ENCODE peak calls at places on chromosomes 7 and 10, in ten cellular contexts. C is suprapubic skin, P is HCT116, E is transverse colon, V is SK-N-SH, K is spleen, L is prostate gland, R is HL-60, J is HepG2, N is GM23338. A is an unnamed sample.

GRCh38 chr10:24822557-24822956 is 98.9 kb upstream of the ARHGAP21 start:
- DNase-seq in R (no peak), N (no peak), K (no peak), P (no peak), E (no peak), V (no peak), C (no peak), J (no peak), L (no peak), A (no peak)

GRCh38 chr10:86179961-86180360 is 186.6 kb downstream of the GRID1 start:
- DNase-seq in V (no peak), K (peak), C (peak), E (no peak), N (no peak), R (no peak), L (no peak), J (no peak), P (no peak), A (no peak)

GRCh38 chr10:3776796-3777571 is 8.0 kb downstream of the KLF6 start:
- DNase-seq in V (no peak), C (no peak), R (no peak), P (peak), E (peak), K (no peak), N (no peak), J (peak), L (peak), A (peak)

GRCh38 chr10:77901743-77902142 is 24.8 kb downstream of the DLG5 start:
- DNase-seq in J (no peak), V (no peak), L (no peak), E (no peak), K (no peak), R (no peak), P (no peak), N (no peak), C (no peak), A (no peak)

GRCh38 chr7:28767356-28767755 is 190.8 kb downstream of the TRIL start:
- DNase-seq in N (no peak), J (no peak), E (no peak), K (no peak), R (no peak), V (no peak), C (no peak), P (no peak), L (no peak), A (no peak)

GRCh38 chr7:113783403-113783802 is 135.4 kb downstream of the PPP1R3A start:
- DNase-seq in E (no peak), N (no peak), V (no peak), L (no peak), R (no peak), J (no peak), C (no peak), K (no peak), P (no peak), A (no peak)

GRCh38 chr7:1112625-1113547 is 25.0 kb downstream of the GPER1 start:
- DNase-seq in J (no peak), L (no peak), C (no peak), K (peak), V (no peak), E (no peak), N (no peak), R (no peak), P (no peak), A (no peak)

GRCh38 chr7:68700414-68700813 is 897.9 kb upstream of the AUTS2 start:
- DNase-seq in P (no peak), C (no peak), N (no peak), J (no peak), K (no peak), L (no peak), V (no peak), R (no peak), E (no peak), A (no peak)

GRCh38 chr7:109549461-109549860 is 979.8 kb downstream of the DNAJB9 start:
- DNase-seq in R (no peak), P (no peak), E (no peak), C (no peak), J (no peak), V (no peak), K (no peak), L (no peak), N (no peak), A (no peak)

GRCh38 chr10:25875555-25876165 is 58.4 kb upstream of the MYO3A start:
- DNase-seq in K (peak), N (peak), E (peak), C (peak), R (peak), V (peak), P (peak), J (peak), L (peak), A (peak)

GRCh38 chr7:128112781-128113221 is 81.6 kb upstream of the LRRC4 start:
- DNase-seq in N (no peak), V (peak), K (peak), J (no peak), P (no peak), E (peak), L (no peak), C (no peak), R (no peak), A (no peak)

GRCh38 chr7:42099837-42100508 is 137.0 kb downstream of the GLI3 start:
- DNase-seq in P (no peak), C (no peak), N (no peak), J (no peak), V (no peak), K (no peak), L (no peak), E (no peak), R (peak), A (no peak)
- H3K27ac ChIP-seq in P (no peak), C (peak), N (no peak), J (no peak), V (no peak), K (no peak), L (no peak), E (no peak), R (no peak), A (no peak)

GRCh38 chr7:76351372-76351771 is 7.4 kb downstream of the YWHAG start:
- DNase-seq in R (no peak), E (no peak), L (no peak), C (no peak), V (no peak), K (no peak), J (no peak), N (no peak), P (no peak), A (no peak)
- TF ChIP-seq POLR2AphosphoS5 in R (peak), E (no peak), L (no peak), C (no peak), V (no peak), K (no peak), J (no peak), N (no peak), P (no peak), A (no peak)

DNA sequence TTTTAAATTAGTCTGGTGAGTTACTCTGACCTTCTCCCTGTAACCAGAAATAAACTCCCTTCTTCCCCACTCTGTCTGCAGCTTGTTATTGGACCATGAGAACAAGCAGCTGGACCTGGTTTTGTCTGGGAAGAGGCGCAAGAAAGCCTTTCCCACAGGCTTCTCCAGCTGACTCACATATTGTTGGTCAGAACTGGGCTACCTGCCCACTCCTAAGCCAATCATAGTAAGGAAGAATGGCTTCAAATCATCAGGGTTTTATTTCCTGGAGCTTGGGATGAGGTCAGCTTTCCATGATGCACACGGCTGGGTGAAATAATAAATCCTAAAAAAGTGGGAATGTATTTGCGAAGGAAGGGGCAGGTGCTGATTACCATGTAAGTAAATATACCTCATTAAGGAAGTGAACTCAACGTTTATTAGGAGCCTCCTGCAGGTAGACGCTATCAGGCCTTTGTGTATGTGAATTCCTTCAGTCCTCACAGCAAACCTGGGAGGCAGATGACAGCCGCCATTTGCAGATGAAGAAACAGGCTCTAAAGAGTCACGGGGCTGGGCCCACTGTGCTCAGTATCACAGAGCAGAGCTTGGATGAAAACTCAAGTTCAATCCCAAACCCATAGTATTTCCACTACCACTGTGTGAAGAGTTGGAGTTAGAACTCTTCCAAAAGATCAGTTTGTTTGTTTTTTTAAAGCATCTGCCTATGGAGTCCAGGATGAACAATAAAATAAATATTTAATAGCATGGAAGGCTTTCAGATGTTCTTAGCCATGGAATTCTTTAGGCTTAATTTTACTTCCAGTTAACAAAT is 32.7 kb downstream of the IL15RA start:
- DNase-seq in R (no peak), V (no peak), C (peak), L (peak), K (no peak), N (no peak), P (peak), J (no peak), E (peak), A (peak)
- H3K27ac ChIP-seq in R (no peak), V (peak), C (peak), L (peak), K (peak), N (peak), P (no peak), J (no peak), E (peak), A (peak)

DNA sequence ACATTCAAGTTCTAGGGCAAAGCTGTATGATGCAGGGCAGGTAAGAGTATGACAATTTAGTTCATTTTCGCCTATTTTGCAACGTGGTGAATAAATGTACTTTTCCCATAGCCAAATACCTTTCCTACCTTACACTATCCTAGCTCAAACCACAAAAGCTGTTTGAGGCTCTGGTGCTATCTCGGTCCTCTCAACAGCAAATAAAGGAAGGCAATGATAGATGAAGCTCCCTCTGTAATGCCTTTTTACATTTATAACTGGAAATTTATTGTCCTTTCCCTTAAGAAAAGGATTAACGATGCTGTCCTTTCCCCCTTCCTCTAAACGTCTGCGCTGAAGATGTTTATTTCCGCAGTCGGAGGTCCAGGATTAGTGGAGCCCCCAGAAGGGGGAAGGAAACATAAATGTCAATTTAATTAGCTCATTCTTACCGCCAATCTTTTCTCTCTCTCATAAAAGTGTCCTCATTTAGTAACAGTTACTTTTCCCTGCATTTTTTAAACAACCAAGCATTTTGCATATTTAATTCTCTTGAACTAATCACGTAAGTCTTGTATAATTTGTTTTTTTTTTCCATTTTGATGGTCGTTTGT is 114.6 kb downstream of the PIP4K2A start:
- DNase-seq in L (no peak), C (no peak), K (no peak), J (no peak), E (no peak), R (no peak), N (no peak), V (no peak), P (no peak), A (no peak)
- TF ChIP-seq POLR2AphosphoS5 in L (no peak), C (no peak), K (no peak), J (no peak), E (no peak), R (no peak), N (no peak), V (no peak), P (no peak), A (no peak)

GRCh38 chr7:80017101-80017500 is 117.5 kb upstream of the GNAI1 start:
- DNase-seq in L (no peak), J (no peak), R (no peak), K (no peak), P (no peak), N (no peak), C (no peak), E (no peak), V (no peak), A (no peak)

GRCh38 chr7:80018941-80019808 is 115.5 kb upstream of the GNAI1 start:
- DNase-seq in J (peak), K (no peak), P (peak), N (peak), E (peak), C (no peak), V (peak), L (no peak), R (peak), A (no peak)

GRCh38 chr7:80014507-80014906 is 120.1 kb upstream of the GNAI1 start:
- DNase-seq in R (no peak), E (no peak), L (no peak), K (no peak), C (no peak), V (no peak), P (no peak), J (no peak), N (peak), A (no peak)
- H3K27ac ChIP-seq in R (no peak), E (no peak), L (no peak), K (no peak), C (no peak), V (no peak), P (no peak), J (no peak), N (peak), A (no peak)

GRCh38 chr7:46603780-46604725 is 683.0 kb upstream of the IGFBP3 start:
- DNase-seq in N (no peak), K (peak), P (no peak), V (peak), C (peak), L (peak), R (no peak), J (no peak), E (peak), A (no peak)
- TF ChIP-seq POLR2AphosphoS5 in N (no peak), K (peak), P (no peak), V (no peak), C (peak), L (peak), R (no peak), J (no peak), E (peak), A (peak)